ENCODE peak calls at places on chromosome 19, in five cellular contexts. P is heart right ventricle, F is tibial artery, G is sigmoid colon, C is astrocyte of the spinal cord. D is an unnamed sample.

GRCh38 chr19:6373813-6374108 is 1.2 kb downstream of the ALKBH7 start:
- DNase-seq in P (no peak), F (no peak), G (no peak), C (no peak), D (no peak)

GRCh38 chr19:45814166-45814780 is 835 bp downstream of the RSPH6A start:
- DNase-seq in P (no peak), F (no peak), G (no peak), C (no peak), D (no peak)

GRCh38 chr19:38736413-38737280 is 7.6 kb downstream of the CAPN12 start:
- DNase-seq in P (peak; percentile 23), F (no peak), G (peak; percentile 71), C (peak; percentile 30), D (no peak)

GRCh38 chr19:12364391-12365093 is 941 bp downstream of the ZNF442 start:
- DNase-seq in P (peak; percentile 12), F (peak; percentile 20), G (peak; percentile 68), C (no peak), D (peak; percentile 60)

GRCh38 chr19:3627351-3627723 is 747 bp upstream of the CACTIN start:
- DNase-seq in P (no peak), F (no peak), G (no peak), C (no peak), D (no peak)

GRCh38 chr19:14375582-14376291 is 5.5 kb upstream of the ADGRE5 start:
- DNase-seq in P (peak; percentile 69), F (peak; percentile 50), G (peak; percentile 83), C (no peak), D (peak; percentile 66)

GRCh38 chr19:44809856-44810554 is 1.1 kb downstream of the BCAM start:
- DNase-seq in P (no peak), F (peak; percentile 56), G (no peak), C (no peak), D (no peak)

GRCh38 chr19:49497047-49497789 is 984 bp downstream of the RPS11 start:
- DNase-seq in P (peak; percentile 56), F (peak; percentile 73), G (peak; percentile 81), C (peak; percentile 50), D (no peak)

GRCh38 chr19:16199275-16199932 is 1.7 kb downstream of the AP1M1 start:
- DNase-seq in P (no peak), F (no peak), G (peak; percentile 61), C (no peak), D (no peak)

DNA sequence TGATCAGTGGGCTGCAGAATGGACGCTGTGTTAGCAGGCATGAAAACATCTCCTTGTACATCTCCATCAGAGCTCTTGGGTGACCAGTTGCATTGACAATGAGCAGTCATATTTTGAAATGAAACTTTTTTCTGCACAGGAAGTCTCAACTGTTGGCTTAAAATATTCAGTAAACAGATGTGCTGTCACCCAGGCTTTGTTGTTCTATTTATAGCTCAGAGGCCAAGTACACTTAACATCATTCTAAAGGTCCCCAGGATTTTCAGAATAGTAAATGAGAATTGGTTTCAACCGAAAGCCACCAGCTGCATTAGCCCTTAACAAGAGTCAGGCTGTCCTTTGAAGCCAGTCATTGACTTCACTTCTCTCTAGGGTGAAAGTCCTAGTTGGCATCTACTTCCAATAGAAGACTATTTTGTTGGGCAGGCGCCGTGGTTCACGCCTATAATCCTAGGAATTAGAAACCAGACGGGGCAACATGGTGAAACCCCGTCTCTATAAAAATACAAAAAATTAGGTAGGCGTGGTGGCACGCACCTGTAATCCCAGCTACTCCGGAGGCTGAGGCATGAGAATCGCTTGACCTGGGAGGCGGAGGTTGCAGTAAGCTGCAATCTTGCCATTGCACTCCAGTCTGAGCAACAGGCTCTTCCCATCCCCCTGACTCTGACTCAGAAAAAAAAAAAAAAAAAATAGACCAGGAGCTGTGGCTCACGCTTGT is 7.9 kb upstream of the PDE4A start:
- DNase-seq in P (no peak), F (no peak), G (no peak), C (no peak), D (no peak)
- H3K4me3 ChIP-seq in P (no peak overlapping the region), F (no peak overlapping the region), G (no peak overlapping the region), C (no peak overlapping the region), D (no peak overlapping the region)

DNA sequence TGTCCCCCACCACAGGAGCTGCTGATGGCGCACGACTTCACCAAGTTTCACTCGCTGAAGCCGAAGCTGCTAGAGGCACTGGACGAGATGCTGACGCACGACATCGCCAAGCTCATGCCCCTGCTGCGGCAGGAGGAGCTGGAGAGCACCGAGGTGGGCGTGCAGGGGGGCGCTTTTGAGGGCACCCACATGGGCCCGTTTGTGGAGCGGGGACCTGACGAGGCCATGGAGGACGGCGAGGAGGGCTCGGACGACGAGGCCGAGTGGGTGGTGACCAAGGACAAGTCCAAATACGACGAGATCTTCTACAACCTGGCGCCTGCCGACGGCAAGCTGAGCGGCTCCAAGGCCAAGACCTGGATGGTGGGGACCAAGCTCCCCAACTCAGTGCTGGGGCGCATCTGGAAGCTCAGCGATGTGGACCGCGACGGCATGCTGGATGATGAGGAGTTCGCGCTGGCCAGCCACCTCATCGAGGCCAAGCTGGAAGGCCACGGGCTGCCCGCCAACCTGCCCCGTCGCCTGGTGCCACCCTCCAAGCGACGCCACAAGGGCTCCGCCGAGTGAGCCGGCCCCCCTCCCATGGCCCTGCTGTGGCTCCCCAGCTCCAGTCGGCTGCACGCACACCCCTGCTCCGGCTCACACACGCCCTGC is 4.4 kb upstream of the NOP53 start:
- DNase-seq in P (no peak), F (no peak), G (no peak), C (no peak), D (no peak)
- H3K4me3 ChIP-seq in P (no peak overlapping the region), F (no peak overlapping the region), G (no peak overlapping the region), C (no peak overlapping the region), D (no peak overlapping the region)

GRCh38 chr19:51750381-51751124 is 1.1 kb downstream of the FPR1 start:
- DNase-seq in P (no peak), F (no peak), G (no peak), C (no peak), D (no peak)
- H3K4me3 ChIP-seq in P (no peak overlapping the region), F (peak overlapping the region; percentile 23), G (peak overlapping the region; percentile 23), C (no peak overlapping the region), D (peak overlapping the region; percentile 11)

GRCh38 chr19:5273782-5274181 is 66.8 kb downstream of the PTPRS start:
- DNase-seq in P (no peak), F (no peak), G (no peak), C (no peak), D (no peak)
- H3K4me3 ChIP-seq in P (no peak overlapping the region), F (no peak overlapping the region), G (no peak overlapping the region), C (no peak overlapping the region), D (no peak overlapping the region)

DNA sequence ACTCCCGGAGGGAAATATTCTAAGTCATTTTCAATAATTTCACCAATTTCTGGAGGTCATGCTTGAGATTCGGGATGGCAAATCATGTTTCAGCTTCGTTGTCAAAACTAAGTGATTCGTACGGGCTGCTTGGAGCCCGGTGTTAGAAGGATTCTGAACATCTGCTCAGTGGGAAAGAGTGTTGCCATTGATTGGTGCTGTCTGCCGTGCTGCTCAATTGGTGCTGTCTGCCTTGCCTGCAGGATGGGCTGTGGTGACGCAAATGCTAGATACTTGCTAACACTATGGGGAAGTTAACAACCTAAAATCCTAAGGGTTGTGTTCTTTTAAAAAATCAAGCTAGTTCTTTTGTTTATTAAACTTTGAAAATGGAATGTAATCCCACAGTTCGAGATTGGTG is 17.3 kb upstream of the CACNG8 start:
- DNase-seq in P (no peak), F (no peak), G (no peak), C (no peak), D (no peak)
- H3K4me3 ChIP-seq in P (no peak overlapping the region), F (no peak overlapping the region), G (no peak overlapping the region), C (no peak overlapping the region), D (no peak overlapping the region)

GRCh38 chr19:2014081-2014693 is 1.3 kb downstream of the BTBD2 start:
- DNase-seq in P (no peak), F (no peak), G (peak; percentile 72), C (no peak), D (no peak)
- H3K4me3 ChIP-seq in P (peak overlapping the region; percentile 66), F (peak overlapping the region; percentile 81), G (peak overlapping the region; percentile 76), C (peak overlapping the region; percentile 64), D (peak overlapping the region; percentile 68)